ENCODE peak calls at places on chromosomes 16 and 17, in six cellular contexts. K is RWPE1; B is HL-60; N is upper lobe of right lung; S is lower leg skin; X is activated T-cell treated with anti-CD3 and anti-CD28 coated beads, Interleukin-2, amount 50 U/mL, for 4 hours. L is an unnamed sample.
A peak's percentile ranks its signal among the peaks of the same experiment; 100 is the strongest.

GRCh38 chr16:60204221-60204620 is 1470.1 kb upstream of the GOT2 start:
- DNase-seq in B (no peak), N (no peak), S (no peak), K (peak; percentile 1), X (no peak), L (no peak)

GRCh38 chr17:76251478-76252039 is 11.3 kb upstream of the RNF157 start:
- DNase-seq in B (no peak), S (no peak), N (no peak), X (no peak), K (no peak), L (no peak)

GRCh38 chr17:57551321-57552079 is 193.6 kb downstream of the CCDC182 start:
- DNase-seq in N (no peak), X (no peak), B (no peak), S (no peak), K (no peak), L (no peak)

GRCh38 chr16:88047462-88047861 is 96.2 kb downstream of the BANP start:
- DNase-seq in N (no peak), X (no peak), S (no peak), K (no peak), B (no peak), L (no peak)

GRCh38 chr16:56193951-56194726 is 2.9 kb downstream of the GNAO1 start:
- DNase-seq in X (peak; percentile 52), K (peak; percentile 79), N (peak; percentile 87), S (no peak), B (no peak), L (peak; percentile 38)

GRCh38 chr16:74563828-74564263 is 43.1 kb downstream of the GLG1 start:
- DNase-seq in N (no peak), B (peak; percentile 75), K (no peak), S (peak; percentile 21), X (peak; percentile 7), L (no peak)

GRCh38 chr17:80363120-80363515 is 51.8 kb upstream of the ENDOV start:
- DNase-seq in K (no peak), N (no peak), B (no peak), X (no peak), S (no peak), L (no peak)

GRCh38 chr17:74212913-74213791 is at the start of gene TTYH2:
- DNase-seq in B (peak; percentile 79), X (peak; percentile 63), K (peak; percentile 84), N (peak; percentile 94), S (peak; percentile 89), L (peak; percentile 71)

GRCh38 chr17:67377727-67378443 is 804 bp downstream of the PITPNC1 start:
- DNase-seq in X (peak; percentile 50), N (peak; percentile 83), S (peak; percentile 25), K (peak; percentile 48), B (no peak), L (peak; percentile 34)

GRCh38 chr17:5592382-5592781 is 8.1 kb upstream of the NLRP1 start:
- DNase-seq in B (no peak), X (no peak), K (peak; percentile 40), S (no peak), N (no peak), L (no peak)

GRCh38 chr16:3909791-3910583 is 29.5 kb upstream of the CREBBP start:
- DNase-seq in N (peak; percentile 51), X (no peak), K (no peak), S (no peak), B (no peak), L (no peak)

GRCh38 chr17:47413872-47414271 is 90.1 kb downstream of the EFCAB13 start:
- DNase-seq in K (peak; percentile 1), N (no peak), S (no peak), B (no peak), X (no peak), L (no peak)

GRCh38 chr17:40319651-40320550 is 10.9 kb downstream of the RARA start:
- DNase-seq in K (no peak), X (peak; percentile 79), N (peak; percentile 85), S (no peak), B (peak; percentile 69), L (peak; percentile 89)

GRCh38 chr16:49495596-49496355 is 122.2 kb downstream of the C16orf78 start:
- DNase-seq in S (no peak), X (no peak), K (no peak), N (peak; percentile 45), B (no peak), L (no peak)

GRCh38 chr17:31048142-31048541 is 46.6 kb upstream of the NF1 start:
- DNase-seq in X (no peak), S (no peak), N (no peak), B (no peak), K (no peak), L (no peak)

L was measured in effector memory CD4-positive, alpha-beta T cell.